ENCODE peak calls at places on chromosome 19, in five cellular contexts. O, I, F, A and J are unnamed samples. For H3K9me3, the result is how much of the 10 kb centered on the place peaks cover.

GRCh38 chr19:45446295-45446694 is 21.5 kb upstream of the FOSB start:
- DNase-seq in O (no peak), I (no peak), F (no peak), A (no peak), J (no peak)

GRCh38 chr19:29404951-29405727 is 120.7 kb upstream of the VSTM2B start:
- DNase-seq in O (no peak), I (no peak), F (no peak), A (no peak), J (no peak)

GRCh38 chr19:33349319-33350289 is 23.9 kb upstream of the CEBPG start:
- DNase-seq in O (no peak), I (no peak), F (no peak), A (no peak), J (no peak)

GRCh38 chr19:42284066-42284501 is 15.0 kb downstream of the CIC start:
- DNase-seq in O (peak), I (peak), F (peak), A (peak), J (peak)

GRCh38 chr19:35828694-35829301 is 16.2 kb upstream of the PRODH2 start:
- DNase-seq in O (no peak), I (peak), F (peak), A (no peak), J (no peak)

GRCh38 chr19:41233748-41234240 is 14.8 kb downstream of the AXL start:
- DNase-seq in O (peak), I (no peak), F (peak), A (no peak), J (no peak)

GRCh38 chr19:45913874-45914830 is at the start of gene NANOS2:
- DNase-seq in O (no peak), I (no peak), F (no peak), A (peak), J (no peak)

GRCh38 chr19:3323026-3323425 is 43.4 kb upstream of the NFIC start:
- DNase-seq in O (no peak), I (no peak), F (no peak), A (no peak), J (no peak)

GRCh38 chr19:2607712-2608601 is 94.5 kb downstream of the GNG7 start:
- DNase-seq in O (no peak), I (no peak), F (no peak), A (no peak), J (peak)

GRCh38 chr19:13099073-13099999 is 3.3 kb downstream of the LYL1 start:
- DNase-seq in O (peak), I (no peak), F (no peak), A (no peak), J (peak)

GRCh38 chr19:38597075-38597474 is 20.7 kb downstream of the MAP4K1 start:
- DNase-seq in O (no peak), I (no peak), F (no peak), A (no peak), J (no peak)

GRCh38 chr19:22503524-22503923 is 81.4 kb upstream of the ZNF98 start:
- DNase-seq in O (no peak), I (no peak), F (no peak), A (no peak), J (no peak)

GRCh38 chr19:29665826-29666633 is 769 bp downstream of the PLEKHF1 start:
- DNase-seq in O (no peak), I (no peak), F (peak), A (no peak), J (peak)

GRCh38 chr19:4304509-4305252 is at the start of gene FSD1:
- DNase-seq in O (no peak), I (no peak), F (no peak), A (peak), J (peak)

GRCh38 chr19:46764817-46765291 is 18.6 kb upstream of the STRN4 start:
- DNase-seq in O (peak), I (peak), F (peak), A (no peak), J (no peak)

GRCh38 chr19:51467864-51468544 is 9.8 kb upstream of the SIGLEC8 start:
- DNase-seq in O (no peak), I (no peak), F (no peak), A (no peak), J (no peak)

GRCh38 chr19:11766597-11767591 is at the start of gene ZNF441:
- DNase-seq in O (peak), I (peak), F (peak), A (peak), J (peak)

GRCh38 chr19:11763611-11764010 is 3.2 kb upstream of the ZNF441 start:
- DNase-seq in O (no peak), I (no peak), F (no peak), A (no peak), J (no peak)

GRCh38 chr19:11769995-11770394 is 3.2 kb downstream of the ZNF441 start:
- DNase-seq in O (no peak), I (no peak), F (no peak), A (no peak), J (no peak)

GRCh38 chr19:11763117-11763516 is 3.7 kb upstream of the ZNF441 start:
- DNase-seq in O (no peak), I (no peak), F (no peak), A (no peak), J (no peak)

DNA sequence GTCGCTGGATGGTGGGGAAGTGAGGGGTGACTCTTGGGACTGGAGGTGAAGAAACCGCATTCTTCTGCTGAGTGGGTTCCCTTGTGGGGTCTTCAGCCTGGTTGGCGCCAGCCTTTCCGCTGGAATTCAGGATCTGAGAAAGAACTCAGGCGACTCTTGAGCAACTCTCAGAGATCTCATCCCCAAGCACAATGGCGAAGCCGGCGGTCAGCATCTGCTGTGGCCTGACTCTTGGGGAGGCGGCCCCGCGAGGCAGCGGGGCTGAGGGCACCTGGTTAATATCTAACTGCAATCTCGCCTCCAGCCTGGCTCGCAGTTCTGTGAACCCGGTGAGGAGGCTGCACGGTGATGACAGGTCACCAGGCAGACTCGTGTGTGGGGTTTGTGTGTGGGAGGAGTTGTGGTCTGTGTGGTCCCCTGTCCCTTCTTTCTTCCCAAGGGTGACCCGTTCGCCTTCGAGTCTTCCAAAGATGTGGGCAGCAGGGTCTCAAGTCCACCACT is 883 bp downstream of the ZNF441 start:
- DNase-seq in O (peak), I (peak), F (peak), A (peak), J (no peak)
- H3K4me3 ChIP-seq in O (peak), I (peak), F (peak), A (peak), J (peak)

GRCh38 chr19:21463449-21464105 is 41.8 kb upstream of the ZNF429 start:
- DNase-seq in O (peak), I (peak), F (peak), A (peak), J (no peak)
- H3K27ac ChIP-seq in O (no peak), I (peak), F (no peak), A (peak), J (no peak)

DNA sequence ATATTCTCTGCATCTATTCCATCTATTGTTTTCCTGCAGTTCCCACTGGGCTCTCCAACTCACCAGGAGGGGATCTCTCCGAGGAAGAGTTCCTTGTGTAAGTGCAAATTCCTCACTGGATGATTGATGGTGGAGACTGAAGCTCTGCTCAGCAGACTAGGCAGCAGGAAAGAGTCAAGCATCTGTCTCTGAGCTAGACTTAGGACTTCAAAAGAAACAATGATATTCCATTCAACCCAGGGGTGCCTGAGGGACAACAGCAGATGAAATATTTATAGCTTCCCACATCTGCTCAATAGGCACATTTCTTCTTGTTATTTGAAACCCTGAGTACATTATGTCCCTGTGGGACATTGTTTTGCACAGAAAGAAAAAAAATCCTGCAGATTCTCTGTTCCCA is at the start of the genes OR7A5 and OR7C1:
- DNase-seq in O (no peak), I (no peak), F (no peak), A (no peak), J (no peak)
- H3K9me3 ChIP-seq in O (under half), I (under half), F (under half), A (under half), J (under half)

GRCh38 chr19:58304255-58304654 is 922 bp upstream of the ERVK3-1 start:
- DNase-seq in O (no peak), I (no peak), F (no peak), A (no peak), J (no peak)
- H3K4me3 ChIP-seq in O (peak), I (no peak), F (peak), A (peak), J (no peak)

DNA sequence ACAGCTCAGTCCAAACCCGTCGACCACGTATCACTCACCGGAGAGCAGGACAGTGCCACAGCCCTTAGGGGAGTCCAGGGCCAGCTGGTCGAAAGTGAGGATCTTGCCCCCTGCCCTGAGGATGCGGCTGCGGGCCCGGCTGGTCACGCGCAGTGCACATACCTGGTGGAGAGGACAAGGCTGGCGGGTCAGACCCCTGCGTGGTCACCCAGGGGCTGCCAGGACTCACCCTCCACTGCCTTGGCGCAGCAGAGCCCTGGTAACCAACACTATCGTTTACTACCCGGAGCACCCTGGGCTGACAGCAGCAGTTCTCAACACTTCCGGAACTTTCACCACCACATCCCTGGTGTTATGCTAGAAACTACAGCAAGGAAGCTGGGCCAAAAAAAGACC is 1.2 kb upstream of the FAM83E start:
- DNase-seq in O (no peak), I (no peak), F (no peak), A (no peak), J (no peak)
- H3K27ac ChIP-seq in O (peak), I (no peak), F (no peak), A (no peak), J (peak)

GRCh38 chr19:37227996-37228395 is 10.0 kb downstream of the ZNF383 start:
- DNase-seq in O (no peak), I (no peak), F (no peak), A (peak), J (no peak)
- H3K9me3 ChIP-seq in O (half or more), I (under half), F (under half), A (under half), J (under half)